ENCODE peak calls at places on chromosomes 3 and 15, in five cellular contexts. I is PC-3, R is WERI-Rb-1, M is astrocyte, L is Panc1. O is an unnamed sample.

GRCh38 chr15:98648654-98649537 is 557 bp downstream of the IGF1R start:
- DNase-seq in M (peak; percentile 26), I (peak; percentile 26), R (peak; percentile 47), L (no peak), O (peak; percentile 22)

GRCh38 chr3:40120067-40120692 is 189.3 kb upstream of the EIF1B start:
- DNase-seq in I (no peak), R (no peak), L (no peak), M (no peak), O (no peak)

GRCh38 chr15:72155635-72156616 is 37.7 kb downstream of the SENP8 start:
- DNase-seq in L (peak; percentile 81), I (peak; percentile 92), R (peak; percentile 85), M (peak; percentile 52), O (peak; percentile 66)

GRCh38 chr15:89299896-89300295 is 34.7 kb downstream of the POLG start:
- DNase-seq in M (peak; percentile 23), I (peak; percentile 23), L (no peak), R (no peak), O (no peak)

GRCh38 chr15:70799667-70800450 is 36.5 kb upstream of the UACA start:
- DNase-seq in R (no peak), L (no peak), M (peak; percentile 98), I (peak; percentile 68), O (no peak)

GRCh38 chr3:141412936-141413354 is 44.6 kb downstream of the ZBTB38 start:
- DNase-seq in M (peak; percentile 81), L (no peak), I (no peak), R (no peak), O (no peak)

GRCh38 chr3:131194816-131195215 is 168.1 kb downstream of the NEK11 start:
- DNase-seq in L (no peak), R (no peak), M (no peak), I (no peak), O (no peak)

GRCh38 chr3:32238816-32239637 is 547 bp downstream of the CMTM8 start:
- DNase-seq in I (peak; percentile 39), R (peak; percentile 38), L (no peak), M (peak; percentile 32), O (peak; percentile 42)

GRCh38 chr3:48279926-48280325 is 39.0 kb downstream of the ZNF589 start:
- DNase-seq in R (no peak), L (no peak), M (no peak), I (no peak), O (no peak)

GRCh38 chr15:76169792-76170425 is 110.1 kb downstream of the TMEM266 start:
- DNase-seq in R (no peak), I (no peak), M (peak; percentile 18), L (no peak), O (no peak)

GRCh38 chr3:10763817-10764313 is 52.2 kb upstream of the SLC6A11 start:
- DNase-seq in L (no peak), M (no peak), R (no peak), I (no peak), O (no peak)

GRCh38 chr3:72892081-72892763 is 4.4 kb downstream of the GXYLT2 start:
- DNase-seq in M (peak; percentile 93), I (peak; percentile 67), L (no peak), R (no peak), O (no peak)

GRCh38 chr15:27949089-27949488 is 150.0 kb downstream of the OCA2 start:
- DNase-seq in I (no peak), R (no peak), M (no peak), L (no peak), O (no peak)

GRCh38 chr3:24953060-24953771 is 458.6 kb upstream of the THRB start:
- DNase-seq in I (no peak), M (no peak), L (no peak), R (no peak), O (no peak)

GRCh38 chr3:24952388-24952787 is 457.7 kb upstream of the THRB start:
- DNase-seq in I (no peak), M (no peak), R (no peak), L (no peak), O (no peak)

GRCh38 chr3:24951186-24951585 is 456.5 kb upstream of the THRB start:
- DNase-seq in R (no peak), I (no peak), M (no peak), L (no peak), O (no peak)

GRCh38 chr3:24958910-24959447 is 464.3 kb upstream of the THRB start:
- DNase-seq in I (no peak), L (no peak), R (no peak), M (no peak), O (no peak)

DNA sequence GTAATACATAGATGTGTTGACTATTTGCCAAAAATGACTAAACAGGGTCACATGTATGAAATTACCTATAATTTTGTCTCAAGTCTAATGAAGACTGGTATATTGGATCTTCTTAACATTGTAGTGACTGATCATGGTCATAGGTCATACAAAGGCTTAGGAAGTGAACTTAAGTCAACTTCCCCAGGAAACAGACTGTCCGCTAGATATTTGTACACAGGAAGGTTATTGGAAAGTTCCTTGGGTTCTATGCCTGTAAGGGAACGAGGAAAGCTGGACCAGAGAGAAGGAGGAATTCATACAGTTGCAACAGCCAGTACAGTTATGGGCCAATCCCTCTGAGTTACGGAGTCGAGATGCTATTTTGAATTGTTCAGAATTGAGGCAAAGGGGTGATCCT is 462.0 kb upstream of the THRB start:
- DNase-seq in M (no peak), R (no peak), L (no peak), I (no peak), O (no peak)
- H3K27me3 ChIP-seq in M (no peaks in the 10 kb centered on the region), R (no peaks in the 10 kb centered on the region), L (no peaks in the 10 kb centered on the region), I (peaks cover 52% of the 10 kb centered on the region), O (no peaks in the 10 kb centered on the region)

DNA sequence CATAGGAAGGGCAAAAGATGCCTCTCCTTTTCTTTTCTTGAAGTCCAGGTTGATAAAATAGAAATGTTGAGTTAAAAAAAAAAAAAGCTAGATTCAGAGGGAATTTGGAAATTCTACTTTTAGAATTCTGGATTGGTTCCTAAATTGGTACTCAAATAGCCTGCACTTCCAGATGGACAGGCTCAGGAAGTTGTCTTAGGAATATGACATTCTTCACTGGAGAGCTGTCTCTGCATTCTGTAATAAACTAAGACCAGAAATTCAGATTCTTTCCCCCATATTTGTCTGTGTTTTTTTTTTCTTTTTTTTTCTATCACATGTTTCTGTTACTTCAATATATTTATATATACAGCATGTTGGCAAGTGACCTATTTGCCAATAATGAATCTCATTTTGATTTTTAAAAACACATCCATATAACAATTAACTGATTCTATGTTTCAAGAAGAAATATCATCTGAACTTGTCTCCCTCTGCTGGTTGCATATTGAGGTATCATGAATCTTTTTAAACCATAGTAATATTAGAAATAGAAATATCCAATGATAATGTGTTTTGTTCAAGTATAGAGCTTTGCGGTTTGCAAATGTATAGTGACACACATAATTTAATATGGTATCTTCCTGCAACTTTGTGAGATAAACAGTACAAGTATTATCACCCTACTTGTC is 8.5 kb upstream of the LSAMP start:
- DNase-seq in I (peak; percentile 14), R (no peak), L (no peak), M (no peak), O (no peak)
- H3K4me3 ChIP-seq in I (no peak overlapping the region), R (no peak overlapping the region), L (no peak overlapping the region), M (no peak overlapping the region), O (no peak overlapping the region)

DNA sequence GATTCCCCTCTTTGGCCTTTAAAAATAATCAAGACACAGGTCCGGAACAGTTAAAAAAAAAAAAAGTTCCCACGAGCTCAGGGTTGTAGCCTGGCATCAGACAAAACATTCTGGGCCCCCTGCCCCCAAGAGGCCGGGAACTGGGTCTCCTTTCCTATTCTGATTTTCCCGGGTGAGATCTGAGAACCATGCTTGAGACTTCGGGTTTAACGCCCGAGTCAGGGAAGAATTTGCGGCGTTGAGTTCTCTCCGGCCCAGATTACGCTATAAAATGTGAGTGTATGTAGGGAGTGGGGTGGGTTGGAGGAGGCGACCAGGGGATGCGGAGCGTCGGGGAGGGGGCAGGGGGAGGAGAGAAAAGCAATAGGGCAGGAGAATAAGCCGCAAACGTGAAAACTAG is 2.6 kb downstream of the ZIC1 start:
- DNase-seq in L (no peak), R (no peak), I (no peak), M (no peak), O (no peak)
- H3K27me3 ChIP-seq in L (no peaks in the 10 kb centered on the region), R (no peaks in the 10 kb centered on the region), I (peaks cover 83% of the 10 kb centered on the region), M (peaks cover 56% of the 10 kb centered on the region), O (peaks cover 37% of the 10 kb centered on the region)

DNA sequence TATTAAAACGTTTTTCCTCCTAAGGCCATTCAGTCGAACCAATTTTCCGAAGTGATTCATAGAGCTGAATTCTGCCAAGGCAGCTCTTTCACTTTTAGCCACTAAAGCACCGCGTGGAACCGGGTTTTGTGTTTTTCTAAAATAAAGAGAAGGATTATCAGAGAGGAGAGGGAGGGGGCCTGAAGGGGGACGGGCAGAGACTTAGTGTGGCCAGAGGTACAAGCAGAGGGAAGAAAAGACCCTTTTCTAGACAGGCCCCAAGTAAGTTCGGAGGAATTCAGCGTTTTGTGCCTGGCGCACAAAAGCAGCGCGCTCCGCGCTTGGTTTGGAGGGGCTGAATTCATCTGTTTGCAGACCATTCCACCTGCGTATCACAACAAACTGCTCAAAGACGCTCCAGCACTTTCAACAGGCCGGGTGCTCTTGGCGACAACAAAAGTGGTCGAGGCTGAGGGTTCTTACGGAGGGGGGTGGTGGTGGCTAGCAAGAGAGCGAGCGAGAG is 1.1 kb upstream of the FEZF2 start:
- DNase-seq in L (no peak), R (no peak), I (no peak), M (peak; percentile 10), O (no peak)
- H3K4me3 ChIP-seq in L (no peak overlapping the region), R (peak overlapping the region; percentile 35), I (peak overlapping the region; percentile 34), M (peak overlapping the region; percentile 52), O (no peak overlapping the region)